ENCODE peak calls at places on chromosome 18, in four cellular contexts. G is Calu3, R is neural crest cell, O is HFFc6. H is an unnamed sample.

GRCh38 chr18:23148382-23148781 is 13.1 kb downstream of the CABLES1 start:
- DNase-seq in G (no peak), O (no peak), R (no peak), H (no peak)

GRCh38 chr18:43578636-43579203 is 301.4 kb upstream of the SYT4 start:
- DNase-seq in O (no peak), G (no peak), R (no peak), H (peak)

GRCh38 chr18:9405130-9405529 is 70.2 kb upstream of the RALBP1 start:
- DNase-seq in O (no peak), G (no peak), R (no peak), H (no peak)

GRCh38 chr18:8994603-8995002 is 107.9 kb upstream of the NDUFV2 start:
- DNase-seq in R (no peak), O (no peak), G (peak), H (no peak)

GRCh38 chr18:49747876-49748275 is 65.5 kb downstream of the ACAA2 start:
- DNase-seq in O (peak), R (no peak), G (no peak), H (no peak)

GRCh38 chr18:48550101-48550729 is 11.4 kb downstream of the CTIF start:
- DNase-seq in G (no peak), O (no peak), R (no peak), H (no peak)

GRCh38 chr18:11981633-11982366 is 493 bp downstream of the IMPA2 start:
- DNase-seq in R (peak), G (peak), O (no peak), H (peak)

GRCh38 chr18:24204904-24205303 is 66.0 kb downstream of the CABYR start:
- DNase-seq in G (no peak), O (no peak), R (no peak), H (no peak)

GRCh38 chr18:13494879-13495465 is 231.4 kb downstream of the FAM210A start:
- DNase-seq in G (no peak), R (no peak), O (no peak), H (no peak)

GRCh38 chr18:76464281-76465259 is 30.5 kb downstream of the ZNF516 start:
- DNase-seq in R (no peak), G (no peak), O (no peak), H (no peak)

GRCh38 chr18:40413160-40413559 is 1541.9 kb upstream of the PIK3C3 start:
- DNase-seq in O (no peak), G (peak), R (peak), H (peak)

GRCh38 chr18:76922107-76922506 is 99.8 kb downstream of the ZNF236 start:
- DNase-seq in O (peak), G (peak), R (peak), H (peak)

GRCh38 chr18:40159141-40160017 is 1795.7 kb upstream of the PIK3C3 start:
- DNase-seq in O (peak), R (no peak), G (peak), H (peak)

GRCh38 chr18:13388586-13389490 is 170.3 kb downstream of the LDLRAD4 start:
- DNase-seq in G (no peak), R (no peak), O (no peak), H (no peak)

GRCh38 chr18:77077836-77078456 is 54.6 kb downstream of the MBP start:
- DNase-seq in G (no peak), R (no peak), O (peak), H (no peak)

GRCh38 chr18:26511339-26512071 is 36.8 kb downstream of the KCTD1 start:
- DNase-seq in G (peak), R (no peak), O (no peak), H (no peak)

GRCh38 chr18:76419811-76420210 is 75.2 kb downstream of the ZNF516 start:
- DNase-seq in G (no peak), R (no peak), O (no peak), H (no peak)

GRCh38 chr18:73835656-73836055 is 312.0 kb downstream of the FBXO15 start:
- DNase-seq in G (no peak), R (no peak), O (peak), H (no peak)

DNA sequence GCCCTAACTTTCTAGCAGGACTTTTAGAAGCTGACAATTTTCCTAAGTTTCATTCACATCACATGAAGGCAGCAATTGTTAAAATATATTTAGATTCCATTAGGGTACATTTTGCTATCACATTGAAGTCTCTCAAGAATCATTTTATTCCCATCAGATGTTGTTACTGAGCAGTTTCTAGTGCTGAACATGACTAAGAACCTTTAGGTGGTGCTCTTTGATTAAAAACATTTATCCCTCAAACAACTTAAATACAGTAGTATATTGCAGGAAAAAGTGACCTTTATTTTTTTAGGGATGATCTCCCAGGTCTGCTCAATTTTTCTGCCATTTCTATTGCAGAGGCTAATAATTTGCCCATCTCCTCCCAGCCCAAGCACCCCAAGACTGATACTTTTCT is 22.9 kb upstream of the NARS1 start:
- DNase-seq in G (no peak), R (no peak), O (no peak), H (no peak)
- TF ChIP-seq CTCF in G (no peak), R (peak), O (no peak), H (no peak)

DNA sequence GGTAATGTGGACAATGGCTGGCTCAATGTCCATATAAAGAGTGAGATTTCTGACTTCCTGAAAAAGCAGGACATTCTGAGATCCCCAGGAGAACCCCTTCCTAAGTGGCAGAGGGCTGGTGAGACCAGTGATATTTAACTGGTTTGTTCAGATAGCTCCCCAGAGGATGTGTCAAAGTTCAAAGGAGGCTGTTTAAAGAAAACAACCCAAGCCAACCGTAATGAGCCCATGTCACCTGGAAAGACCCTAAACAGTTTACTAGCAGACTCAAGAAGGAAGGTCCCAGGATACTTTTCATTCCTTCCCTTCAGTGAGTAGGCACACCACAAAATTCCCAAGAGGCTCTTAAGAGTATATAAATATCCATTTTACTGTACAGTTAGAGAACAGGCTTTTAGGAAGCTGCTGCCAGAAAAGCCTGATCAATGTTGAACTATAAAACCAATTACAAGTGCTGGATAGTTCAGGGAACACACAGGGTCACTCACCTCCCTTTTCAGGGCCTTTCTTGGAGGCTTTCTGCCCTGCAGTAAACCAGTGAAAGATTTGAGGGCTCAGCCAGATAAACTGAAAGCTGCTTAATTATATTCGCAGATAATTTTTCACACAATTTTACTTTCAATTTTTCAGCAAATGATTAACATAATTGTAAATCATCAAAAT is 293.5 kb downstream of the ASXL3 start:
- DNase-seq in O (no peak), G (no peak), R (no peak), H (no peak)
- TF ChIP-seq CTCF in O (no peak), G (no peak), R (no peak), H (no peak)

GRCh38 chr18:34809697-34810096 is 99.6 kb downstream of the DTNA start:
- DNase-seq in G (peak), R (no peak), O (peak), H (peak)
- TF ChIP-seq CTCF in G (peak), R (peak), O (peak), H (peak)

GRCh38 chr18:35511833-35512232 is 14.1 kb upstream of the INO80C start:
- DNase-seq in O (no peak), G (no peak), R (no peak), H (no peak)
- TF ChIP-seq CTCF in O (no peak), G (no peak), R (no peak), H (no peak)

GRCh38 chr18:45850021-45850420 is 24.5 kb downstream of the SIGLEC15 start:
- DNase-seq in G (peak), O (peak), R (no peak), H (no peak)
- TF ChIP-seq CTCF in G (no peak), O (peak), R (peak), H (no peak)

GRCh38 chr18:55775972-55776371 is 188.0 kb upstream of the TCF4 start:
- DNase-seq in R (no peak), O (no peak), G (no peak), H (no peak)
- TF ChIP-seq CTCF in R (no peak), O (peak), G (no peak), H (no peak)

GRCh38 chr18:58639751-58640427 is 11.0 kb upstream of the ALPK2 start:
- DNase-seq in G (no peak), R (no peak), O (peak), H (no peak)
- TF ChIP-seq CTCF in G (no peak), R (no peak), O (no peak), H (no peak)

GRCh38 chr18:80154293-80154692 is 45.2 kb downstream of the ADNP2 start:
- DNase-seq in G (peak), R (no peak), O (no peak), H (peak)
- TF ChIP-seq CTCF in G (no peak), R (peak), O (peak), H (peak)

DNA sequence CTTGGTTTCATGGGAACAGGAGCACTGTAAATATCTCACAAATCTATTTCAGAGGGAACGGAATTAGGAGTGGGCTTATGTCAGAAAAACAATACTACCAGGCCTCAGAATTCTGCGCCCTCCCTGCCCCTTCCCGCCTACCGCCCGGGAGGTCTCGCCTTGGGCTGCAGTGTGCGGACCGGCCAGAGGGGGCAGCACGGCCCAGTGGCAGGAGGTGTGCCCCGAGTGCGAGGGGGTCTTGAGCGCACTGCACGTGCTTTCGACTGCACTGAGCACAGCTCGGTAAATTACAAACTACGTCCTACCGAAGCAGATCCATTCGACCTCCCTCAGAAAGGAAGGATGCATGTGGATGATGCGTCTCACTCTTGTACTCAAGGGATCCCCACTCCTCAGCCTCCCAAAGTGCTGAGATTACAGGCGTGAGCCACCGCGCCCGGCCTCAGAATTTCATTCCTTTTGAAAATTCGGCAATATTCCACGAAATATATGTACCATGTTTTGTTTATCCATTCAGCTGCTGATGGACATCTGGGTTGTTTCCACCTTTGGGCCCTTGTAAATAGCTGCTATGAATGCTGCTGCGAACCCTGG is 297.0 kb downstream of the BCL2 start:
- DNase-seq in R (peak), G (no peak), O (no peak), H (peak)
- TF ChIP-seq CTCF in R (peak), G (peak), O (peak), H (peak)